ENCODE peak calls at places on chromosomes 2 and 18, in ten cellular contexts. One of them, this sample, is unnamed.

GRCh38 chr18:44742741-44743311 is 62.1 kb downstream of the SETBP1 start:
- DNase-seq in upper lobe of right lung: no peak
- DNase-seq in fibroblast of mammary gland: peak
- DNase-seq in AG10803: peak
- DNase-seq in GM13976: no peak
- DNase-seq in brain microvascular endothelial cell: peak
- DNase-seq in sigmoid colon: peak
- DNase-seq in astrocyte of the spinal cord: peak
- DNase-seq in WTC11: no peak
- DNase-seq in prostate gland: no peak
- DNase-seq in this sample: no peak

GRCh38 chr2:129113776-129114175 is 795.1 kb upstream of the HS6ST1 start:
- DNase-seq in astrocyte of the spinal cord: no peak
- DNase-seq in sigmoid colon: no peak
- DNase-seq in prostate gland: no peak
- DNase-seq in WTC11: no peak
- DNase-seq in AG10803: no peak
- DNase-seq in GM13976: no peak
- DNase-seq in brain microvascular endothelial cell: no peak
- DNase-seq in upper lobe of right lung: no peak
- DNase-seq in fibroblast of mammary gland: no peak
- DNase-seq in this sample: no peak

GRCh38 chr2:241073166-241074064 is 28.7 kb downstream of the MTERF4 start:
- DNase-seq in AG10803: no peak
- DNase-seq in WTC11: peak
- DNase-seq in fibroblast of mammary gland: no peak
- DNase-seq in astrocyte of the spinal cord: no peak
- DNase-seq in sigmoid colon: peak
- DNase-seq in GM13976: no peak
- DNase-seq in upper lobe of right lung: no peak
- DNase-seq in prostate gland: no peak
- DNase-seq in brain microvascular endothelial cell: no peak
- DNase-seq in this sample: no peak

GRCh38 chr2:141767051-141767450 is 363.8 kb downstream of the LRP1B start:
- DNase-seq in fibroblast of mammary gland: peak
- DNase-seq in GM13976: no peak
- DNase-seq in prostate gland: no peak
- DNase-seq in sigmoid colon: no peak
- DNase-seq in WTC11: no peak
- DNase-seq in upper lobe of right lung: no peak
- DNase-seq in astrocyte of the spinal cord: peak
- DNase-seq in brain microvascular endothelial cell: peak
- DNase-seq in AG10803: peak
- DNase-seq in this sample: no peak

GRCh38 chr2:46363535-46364170 is 66.4 kb downstream of the EPAS1 start:
- DNase-seq in WTC11: no peak
- DNase-seq in upper lobe of right lung: no peak
- DNase-seq in GM13976: no peak
- DNase-seq in brain microvascular endothelial cell: peak
- DNase-seq in fibroblast of mammary gland: peak
- DNase-seq in astrocyte of the spinal cord: peak
- DNase-seq in AG10803: peak
- DNase-seq in sigmoid colon: no peak
- DNase-seq in prostate gland: no peak
- DNase-seq in this sample: no peak

GRCh38 chr18:11320981-11321380 is 171.6 kb upstream of the PIEZO2 start:
- DNase-seq in sigmoid colon: no peak
- DNase-seq in astrocyte of the spinal cord: peak
- DNase-seq in WTC11: no peak
- DNase-seq in AG10803: peak
- DNase-seq in prostate gland: no peak
- DNase-seq in fibroblast of mammary gland: peak
- DNase-seq in upper lobe of right lung: no peak
- DNase-seq in brain microvascular endothelial cell: peak
- DNase-seq in GM13976: no peak
- DNase-seq in this sample: no peak

GRCh38 chr2:75737961-75738360 is 27.2 kb upstream of the GCFC2 start:
- DNase-seq in brain microvascular endothelial cell: no peak
- DNase-seq in GM13976: no peak
- DNase-seq in AG10803: no peak
- DNase-seq in upper lobe of right lung: no peak
- DNase-seq in astrocyte of the spinal cord: no peak
- DNase-seq in WTC11: no peak
- DNase-seq in sigmoid colon: no peak
- DNase-seq in fibroblast of mammary gland: no peak
- DNase-seq in prostate gland: no peak
- DNase-seq in this sample: no peak

GRCh38 chr2:4221434-4221833 is 518.1 kb downstream of the DCDC2C start:
- DNase-seq in WTC11: no peak
- DNase-seq in astrocyte of the spinal cord: no peak
- DNase-seq in sigmoid colon: no peak
- DNase-seq in fibroblast of mammary gland: no peak
- DNase-seq in prostate gland: no peak
- DNase-seq in upper lobe of right lung: no peak
- DNase-seq in AG10803: no peak
- DNase-seq in GM13976: no peak
- DNase-seq in brain microvascular endothelial cell: no peak
- DNase-seq in this sample: no peak

GRCh38 chr2:180133736-180134135 is 126.6 kb upstream of the CWC22 start:
- DNase-seq in brain microvascular endothelial cell: no peak
- DNase-seq in sigmoid colon: no peak
- DNase-seq in upper lobe of right lung: no peak
- DNase-seq in fibroblast of mammary gland: peak
- DNase-seq in WTC11: no peak
- DNase-seq in GM13976: no peak
- DNase-seq in prostate gland: no peak
- DNase-seq in astrocyte of the spinal cord: no peak
- DNase-seq in AG10803: no peak
- DNase-seq in this sample: no peak

GRCh38 chr18:57666818-57667497 is 45.3 kb upstream of the NARS1 start:
- DNase-seq in prostate gland: no peak
- DNase-seq in AG10803: peak
- DNase-seq in brain microvascular endothelial cell: peak
- DNase-seq in sigmoid colon: no peak
- DNase-seq in WTC11: no peak
- DNase-seq in fibroblast of mammary gland: peak
- DNase-seq in astrocyte of the spinal cord: no peak
- DNase-seq in upper lobe of right lung: no peak
- DNase-seq in GM13976: no peak
- DNase-seq in this sample: no peak

GRCh38 chr2:26870585-26871095 is 22.7 kb downstream of the DPYSL5 start:
- DNase-seq in WTC11: no peak
- DNase-seq in sigmoid colon: no peak
- DNase-seq in GM13976: no peak
- DNase-seq in astrocyte of the spinal cord: no peak
- DNase-seq in brain microvascular endothelial cell: no peak
- DNase-seq in AG10803: no peak
- DNase-seq in prostate gland: no peak
- DNase-seq in upper lobe of right lung: no peak
- DNase-seq in fibroblast of mammary gland: no peak
- DNase-seq in this sample: no peak

GRCh38 chr2:47046271-47046670 is 108.8 kb downstream of the STPG4 start:
- DNase-seq in brain microvascular endothelial cell: no peak
- DNase-seq in upper lobe of right lung: no peak
- DNase-seq in fibroblast of mammary gland: no peak
- DNase-seq in astrocyte of the spinal cord: peak
- DNase-seq in sigmoid colon: no peak
- DNase-seq in GM13976: no peak
- DNase-seq in prostate gland: no peak
- DNase-seq in WTC11: no peak
- DNase-seq in AG10803: peak
- DNase-seq in this sample: no peak

GRCh38 chr2:110679337-110679707 is 1.5 kb upstream of the BUB1 start:
- DNase-seq in WTC11: no peak
- DNase-seq in fibroblast of mammary gland: no peak
- DNase-seq in astrocyte of the spinal cord: no peak
- DNase-seq in sigmoid colon: no peak
- DNase-seq in upper lobe of right lung: peak
- DNase-seq in GM13976: no peak
- DNase-seq in AG10803: no peak
- DNase-seq in brain microvascular endothelial cell: peak
- DNase-seq in prostate gland: no peak
- DNase-seq in this sample: no peak
- TF ChIP-seq CTCF in WTC11: no peak
- TF ChIP-seq CTCF in fibroblast of mammary gland: no peak
- TF ChIP-seq CTCF in astrocyte of the spinal cord: no peak
- TF ChIP-seq CTCF in sigmoid colon: no peak
- TF ChIP-seq CTCF in upper lobe of right lung: no peak
- TF ChIP-seq CTCF in GM13976: no peak
- TF ChIP-seq CTCF in AG10803: no peak
- TF ChIP-seq CTCF in brain microvascular endothelial cell: no peak
- TF ChIP-seq CTCF in prostate gland: no peak
- TF ChIP-seq CTCF in this sample: no peak

GRCh38 chr2:212711851-212712250 is 173.2 kb upstream of the ERBB4 start:
- DNase-seq in AG10803: peak
- DNase-seq in GM13976: no peak
- DNase-seq in sigmoid colon: no peak
- DNase-seq in fibroblast of mammary gland: peak
- DNase-seq in astrocyte of the spinal cord: peak
- DNase-seq in WTC11: no peak
- DNase-seq in brain microvascular endothelial cell: peak
- DNase-seq in prostate gland: no peak
- DNase-seq in upper lobe of right lung: no peak
- DNase-seq in this sample: no peak

GRCh38 chr2:212712466-212712865 is 173.9 kb upstream of the ERBB4 start:
- DNase-seq in AG10803: peak
- DNase-seq in astrocyte of the spinal cord: no peak
- DNase-seq in brain microvascular endothelial cell: no peak
- DNase-seq in WTC11: no peak
- DNase-seq in sigmoid colon: no peak
- DNase-seq in fibroblast of mammary gland: no peak
- DNase-seq in GM13976: no peak
- DNase-seq in upper lobe of right lung: no peak
- DNase-seq in prostate gland: no peak
- DNase-seq in this sample: no peak

GRCh38 chr2:212712991-212713390 is 174.4 kb upstream of the ERBB4 start:
- DNase-seq in brain microvascular endothelial cell: no peak
- DNase-seq in WTC11: no peak
- DNase-seq in GM13976: no peak
- DNase-seq in sigmoid colon: no peak
- DNase-seq in fibroblast of mammary gland: no peak
- DNase-seq in prostate gland: no peak
- DNase-seq in upper lobe of right lung: no peak
- DNase-seq in astrocyte of the spinal cord: no peak
- DNase-seq in AG10803: no peak
- DNase-seq in this sample: no peak

GRCh38 chr2:212709287-212709686 is 170.7 kb upstream of the ERBB4 start:
- DNase-seq in WTC11: no peak
- DNase-seq in fibroblast of mammary gland: no peak
- DNase-seq in GM13976: no peak
- DNase-seq in AG10803: peak
- DNase-seq in sigmoid colon: no peak
- DNase-seq in prostate gland: no peak
- DNase-seq in brain microvascular endothelial cell: no peak
- DNase-seq in upper lobe of right lung: no peak
- DNase-seq in astrocyte of the spinal cord: no peak
- DNase-seq in this sample: no peak

DNA sequence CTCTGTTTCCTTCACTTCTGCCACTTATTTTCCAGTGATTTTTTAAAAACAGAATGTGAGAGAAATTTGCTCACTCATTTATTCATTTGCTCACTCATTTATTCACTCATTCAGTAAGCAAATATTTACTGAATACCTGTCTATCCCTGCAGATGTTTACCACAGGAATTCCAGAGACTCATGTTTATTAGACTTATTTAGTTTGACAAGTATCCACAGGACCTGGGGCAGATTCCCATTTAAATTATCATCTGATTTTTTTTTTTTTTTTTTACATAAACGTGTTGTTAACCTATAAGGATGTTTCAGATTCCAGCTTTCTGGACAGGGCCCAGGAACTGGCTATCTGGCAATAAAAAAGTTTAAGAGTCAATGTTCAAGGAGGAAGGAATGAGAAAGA is 175.1 kb upstream of the ERBB4 start:
- DNase-seq in AG10803: no peak
- DNase-seq in sigmoid colon: no peak
- DNase-seq in fibroblast of mammary gland: no peak
- DNase-seq in upper lobe of right lung: no peak
- DNase-seq in WTC11: no peak
- DNase-seq in astrocyte of the spinal cord: no peak
- DNase-seq in GM13976: no peak
- DNase-seq in prostate gland: no peak
- DNase-seq in brain microvascular endothelial cell: no peak
- DNase-seq in this sample: no peak
- TF ChIP-seq CTCF in AG10803: no peak
- TF ChIP-seq CTCF in sigmoid colon: no peak
- TF ChIP-seq CTCF in fibroblast of mammary gland: no peak
- TF ChIP-seq CTCF in upper lobe of right lung: no peak
- TF ChIP-seq CTCF in WTC11: no peak
- TF ChIP-seq CTCF in astrocyte of the spinal cord: no peak
- TF ChIP-seq CTCF in GM13976: no peak
- TF ChIP-seq CTCF in prostate gland: no peak
- TF ChIP-seq CTCF in brain microvascular endothelial cell: no peak
- TF ChIP-seq CTCF in this sample: no peak

GRCh38 chr18:72541871-72542690 is 2.1 kb downstream of the CBLN2 start:
- DNase-seq in upper lobe of right lung: no peak
- DNase-seq in WTC11: peak
- DNase-seq in AG10803: no peak
- DNase-seq in prostate gland: no peak
- DNase-seq in GM13976: peak
- DNase-seq in brain microvascular endothelial cell: no peak
- DNase-seq in sigmoid colon: no peak
- DNase-seq in fibroblast of mammary gland: no peak
- DNase-seq in astrocyte of the spinal cord: peak
- DNase-seq in this sample: peak
- TF ChIP-seq CTCF in upper lobe of right lung: no peak
- TF ChIP-seq CTCF in WTC11: no peak
- TF ChIP-seq CTCF in AG10803: no peak
- TF ChIP-seq CTCF in prostate gland: no peak
- TF ChIP-seq CTCF in GM13976: no peak
- TF ChIP-seq CTCF in brain microvascular endothelial cell: no peak
- TF ChIP-seq CTCF in sigmoid colon: no peak
- TF ChIP-seq CTCF in fibroblast of mammary gland: no peak
- TF ChIP-seq CTCF in astrocyte of the spinal cord: peak
- TF ChIP-seq CTCF in this sample: peak

DNA sequence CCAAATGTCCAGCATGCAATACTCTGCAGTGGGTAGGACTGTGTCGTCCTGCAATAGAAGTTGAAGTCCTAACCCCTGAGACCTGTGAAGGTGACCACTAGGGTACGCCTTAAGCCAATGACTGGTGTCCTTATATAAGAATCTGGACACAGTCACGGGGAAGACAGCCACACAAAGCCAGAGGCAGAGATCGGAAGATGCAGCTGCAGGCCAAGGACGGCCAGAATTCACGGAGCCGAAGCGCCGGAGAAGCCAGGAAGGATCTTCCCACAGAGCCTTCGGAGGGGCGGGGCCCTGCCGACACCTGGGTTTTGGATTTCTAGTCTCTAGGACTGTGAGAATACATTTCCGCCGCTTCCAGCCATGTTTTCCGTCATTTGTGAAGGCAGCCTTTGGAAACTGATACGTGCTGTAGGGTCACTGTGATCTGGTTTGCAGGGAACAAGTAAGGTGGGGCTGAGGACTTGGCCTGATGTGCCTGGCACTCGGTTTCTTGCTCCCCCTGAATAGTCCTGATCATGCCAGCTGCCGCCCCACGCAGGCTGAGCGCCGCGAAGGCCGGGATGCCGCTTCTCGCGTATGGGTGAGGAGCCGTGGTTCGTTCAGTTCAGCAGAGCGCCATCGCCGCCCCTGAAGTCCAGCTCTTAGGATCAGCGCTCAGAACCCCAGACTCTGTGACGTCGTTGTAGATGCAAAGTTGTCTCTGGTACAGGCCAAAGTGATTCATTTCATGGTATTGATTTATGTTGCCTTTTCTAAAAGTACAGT is 38.7 kb downstream of the PTGR3 start:
- DNase-seq in upper lobe of right lung: no peak
- DNase-seq in WTC11: no peak
- DNase-seq in fibroblast of mammary gland: no peak
- DNase-seq in prostate gland: no peak
- DNase-seq in GM13976: no peak
- DNase-seq in sigmoid colon: no peak
- DNase-seq in AG10803: no peak
- DNase-seq in brain microvascular endothelial cell: no peak
- DNase-seq in astrocyte of the spinal cord: no peak
- DNase-seq in this sample: no peak
- TF ChIP-seq CTCF in upper lobe of right lung: no peak
- TF ChIP-seq CTCF in WTC11: no peak
- TF ChIP-seq CTCF in fibroblast of mammary gland: no peak
- TF ChIP-seq CTCF in prostate gland: no peak
- TF ChIP-seq CTCF in GM13976: no peak
- TF ChIP-seq CTCF in sigmoid colon: no peak
- TF ChIP-seq CTCF in AG10803: no peak
- TF ChIP-seq CTCF in brain microvascular endothelial cell: no peak
- TF ChIP-seq CTCF in astrocyte of the spinal cord: no peak
- TF ChIP-seq CTCF in this sample: no peak

This sample was measured in progenitor cell of endocrine pancreas.